ENCODE peak calls at places on chromosomes 2 and 18, in four cellular contexts. Y, R, O and P are unnamed samples.

GRCh38 chr2:119522561-119523110 is 1.6 kb downstream of the SCTR start:
- DNase-seq in O (no peak), R (no peak), Y (no peak), P (no peak)

GRCh38 chr2:81976998-81977397 is 1672.4 kb upstream of the LRRTM1 start:
- DNase-seq in Y (no peak), O (no peak), R (no peak), P (no peak)

GRCh38 chr2:203533696-203534471 is 1.2 kb downstream of the RAPH1 start:
- DNase-seq in O (no peak), R (peak; percentile 65), Y (no peak), P (no peak)

GRCh38 chr2:182868423-182868822 is 2.0 kb upstream of the FRZB start:
- DNase-seq in Y (no peak), O (no peak), R (no peak), P (no peak)

GRCh38 chr2:72949642-72950041 is 32.3 kb downstream of the EMX1 start:
- DNase-seq in R (no peak), Y (no peak), O (no peak), P (no peak)

GRCh38 chr2:175234153-175234552 is 52.6 kb upstream of the ATP5MC3 start:
- DNase-seq in R (no peak), Y (peak; percentile 11), O (no peak), P (no peak)

GRCh38 chr2:214035091-214035852 is 375.6 kb upstream of the VWC2L start:
- DNase-seq in Y (no peak), O (no peak), R (no peak), P (no peak)

GRCh38 chr2:8761529-8762164 is 75.8 kb downstream of the KIDINS220 start:
- DNase-seq in Y (peak; percentile 52), O (no peak), R (peak; percentile 50), P (no peak)

GRCh38 chr2:237979331-237979730 is 12.5 kb downstream of the UBE2F start:
- DNase-seq in Y (no peak), R (no peak), O (no peak), P (no peak)

GRCh38 chr2:96024336-96025106 is 10.2 kb downstream of the GPAT2 start:
- DNase-seq in Y (no peak), R (no peak), O (no peak), P (no peak)

GRCh38 chr18:23337599-23338444 is 115.3 kb upstream of the RIOK3 start:
- DNase-seq in Y (peak; percentile 94), O (no peak), R (peak; percentile 4), P (no peak)

GRCh38 chr18:26574958-26575864 is 26.9 kb upstream of the KCTD1 start:
- DNase-seq in O (no peak), R (peak; percentile 64), Y (peak; percentile 55), P (peak; percentile 68)